ENCODE peak calls at places on chromosomes 5 and 9, in ten cellular contexts. R, A, Y, Z, W, I, G, M, Q and V are unnamed samples.

GRCh38 chr5:73300520-73301207 is 127.7 kb downstream of the TMEM174 start:
- DNase-seq in R (no peak), G (no peak), W (no peak), A (no peak), I (no peak), Z (no peak), Y (no peak), M (no peak), Q (no peak), V (no peak)

GRCh38 chr5:59628062-59628828 is 265.3 kb downstream of the PDE4D start:
- DNase-seq in I (no peak), A (no peak), G (no peak), Z (no peak), M (no peak), Y (no peak), W (no peak), Q (no peak), R (no peak), V (no peak)

GRCh38 chr5:51465165-51465564 is 81.9 kb downstream of the ISL1 start:
- DNase-seq in G (no peak), I (no peak), M (no peak), R (no peak), Q (no peak), Y (peak; percentile 52), Z (no peak), W (no peak), A (no peak), V (no peak)

GRCh38 chr5:135991381-135991907 is 36.7 kb upstream of the LECT2 start:
- DNase-seq in W (no peak), Y (no peak), I (peak; percentile 59), M (no peak), Q (no peak), R (no peak), A (no peak), G (no peak), Z (no peak), V (no peak)

GRCh38 chr9:108565651-108566378 is 290.0 kb downstream of the ACTL7B start:
- DNase-seq in R (no peak), I (peak; percentile 75), Y (peak; percentile 69), W (peak; percentile 72), M (peak; percentile 59), A (peak; percentile 82), Q (peak; percentile 22), Z (peak; percentile 88), G (peak; percentile 46), V (peak; percentile 53)

GRCh38 chr5:102627311-102627710 is 127.8 kb upstream of the PAM start:
- DNase-seq in A (no peak), R (no peak), G (no peak), W (no peak), Z (peak; percentile 27), Q (no peak), I (peak; percentile 5), Y (no peak), M (no peak), V (no peak)

GRCh38 chr9:111451570-111451969 is 32.6 kb downstream of the ECPAS start:
- DNase-seq in W (no peak), R (no peak), G (no peak), Q (no peak), Z (no peak), M (no peak), Y (no peak), A (no peak), I (no peak), V (no peak)

GRCh38 chr9:121593066-121593465 is 58.4 kb upstream of the DAB2IP start:
- DNase-seq in A (no peak), Y (no peak), Q (peak; percentile 20), M (no peak), R (no peak), G (no peak), I (no peak), Z (no peak), W (no peak), V (no peak)

GRCh38 chr9:79600466-79600865 is 28.7 kb downstream of the TLE4 start:
- DNase-seq in R (no peak), A (no peak), G (no peak), I (no peak), M (no peak), Y (no peak), Z (no peak), W (no peak), Q (no peak), V (no peak)

GRCh38 chr5:27241564-27242257 is 203.3 kb upstream of the CDH9 start:
- DNase-seq in Q (no peak), M (no peak), G (no peak), I (no peak), W (no peak), Z (peak; percentile 97), Y (no peak), R (no peak), A (peak; percentile 59), V (no peak)

GRCh38 chr5:134590992-134591659 is 41.5 kb downstream of the SAR1B start:
- DNase-seq in W (no peak), Q (no peak), G (no peak), Y (no peak), Z (no peak), R (no peak), M (peak; percentile 78), I (no peak), A (no peak), V (no peak)

GRCh38 chr5:9125852-9126251 is 420.0 kb downstream of the SEMA5A start:
- DNase-seq in I (no peak), G (no peak), Y (no peak), A (no peak), R (no peak), Z (no peak), Q (no peak), M (no peak), W (no peak), V (no peak)

GRCh38 chr9:112328545-112328944 is 4.9 kb downstream of the PTBP3 start:
- DNase-seq in G (no peak), Y (no peak), Z (no peak), Q (no peak), W (no peak), M (no peak), I (no peak), R (no peak), A (no peak), V (no peak)

GRCh38 chr5:116806879-116807278 is 232.3 kb upstream of the SEMA6A start:
- DNase-seq in M (no peak), I (no peak), Q (no peak), Y (no peak), R (no peak), W (no peak), Z (no peak), A (no peak), G (no peak), V (no peak)

GRCh38 chr9:86994231-86994630 is 46.9 kb upstream of the GAS1 start:
- DNase-seq in R (no peak), M (no peak), Q (no peak), Z (no peak), W (no peak), A (no peak), I (no peak), Y (no peak), G (no peak), V (no peak)

GRCh38 chr5:78526049-78526525 is 122.5 kb downstream of the LHFPL2 start:
- DNase-seq in Z (peak; percentile 81), Y (no peak), M (no peak), I (peak; percentile 93), R (no peak), W (no peak), A (peak; percentile 35), G (no peak), Q (no peak), V (no peak)

GRCh38 chr9:37760416-37761165 is 7.0 kb downstream of the TRMT10B start:
- DNase-seq in W (no peak), Z (peak; percentile 89), Q (no peak), R (no peak), Y (no peak), G (no peak), I (no peak), A (no peak), M (no peak), V (no peak)

GRCh38 chr9:7103382-7104170 is 345.8 kb downstream of the KDM4C start:
- DNase-seq in R (no peak), Z (peak; percentile 8), Q (no peak), A (peak; percentile 59), I (peak; percentile 66), G (no peak), Y (no peak), M (no peak), W (no peak), V (no peak)

DNA sequence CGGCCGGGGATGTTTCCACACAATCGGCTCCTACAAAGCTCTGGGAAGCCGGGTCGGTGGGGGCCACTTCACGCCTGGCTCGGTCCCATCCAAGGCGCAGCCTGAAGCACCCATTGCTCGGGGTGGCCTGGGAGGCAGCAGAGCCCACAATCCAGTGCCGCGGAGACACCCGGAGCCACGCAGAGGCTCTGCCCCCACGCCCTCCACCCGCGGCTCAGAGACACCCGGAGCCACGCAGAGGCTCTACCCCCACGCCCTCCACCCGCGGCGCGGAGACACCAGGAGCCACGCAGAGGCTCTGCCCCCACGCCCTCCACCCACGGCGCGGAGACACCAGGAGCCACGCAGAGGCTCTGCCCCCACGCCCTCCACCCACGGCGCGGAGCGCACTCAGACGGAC is 31.9 kb downstream of the SLC12A7 start:
- DNase-seq in I (no peak), R (no peak), A (no peak), Z (no peak), M (no peak), W (no peak), Y (no peak), Q (no peak), G (no peak), V (no peak)
- TF ChIP-seq POLR2A in I (no peak), R (no peak), A (no peak), Z (no peak), M (no peak), W (no peak), Y (no peak), Q (no peak), G (no peak), V (no peak)

GRCh38 chr5:138065102-138065501 is 18.7 kb upstream of the WNT8A start:
- DNase-seq in Y (no peak), R (no peak), I (no peak), G (no peak), M (no peak), W (no peak), A (peak; percentile 17), Z (no peak), Q (no peak), V (no peak)
- TF ChIP-seq CTCF in Y (no peak), R (no peak), I (peak; percentile 16), G (no peak), M (no peak), W (no peak), A (peak; percentile 29), Z (peak; percentile 22), Q (no peak), V (peak; percentile 11)

DNA sequence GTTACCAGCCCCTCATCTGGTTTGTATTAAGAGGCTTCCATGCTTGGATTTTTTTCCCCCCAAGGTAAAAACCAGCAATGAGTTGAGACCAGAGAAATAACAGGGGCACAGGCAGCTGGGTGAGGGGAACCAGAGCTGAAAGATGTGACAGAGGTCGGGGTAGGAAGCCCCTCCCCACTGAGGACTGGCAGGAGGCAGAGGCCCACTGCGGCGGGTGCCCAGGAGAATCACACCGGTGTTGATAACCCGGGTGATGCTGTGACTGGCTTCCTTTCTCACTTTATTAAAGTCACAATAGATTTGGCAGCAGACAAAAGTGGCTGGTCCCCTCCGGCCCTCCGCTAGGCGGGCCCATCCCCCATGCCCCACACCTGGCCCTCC is 116.5 kb upstream of the PHYKPL start:
- DNase-seq in W (no peak), M (no peak), Z (no peak), A (no peak), G (no peak), Q (no peak), I (no peak), R (peak; percentile 13), Y (no peak), V (no peak)
- H3K4me3 ChIP-seq in W (no peak overlapping the region), M (no peak overlapping the region), Z (no peak overlapping the region), A (no peak overlapping the region), G (no peak overlapping the region), Q (no peak overlapping the region), I (no peak overlapping the region), R (no peak overlapping the region), Y (no peak overlapping the region), V (no peak overlapping the region)

GRCh38 chr5:143384865-143385657 is 18.4 kb downstream of the NR3C1 start:
- DNase-seq in A (no peak), Y (no peak), G (no peak), R (no peak), W (no peak), M (no peak), I (no peak), Q (no peak), Z (no peak), V (no peak)
- TF ChIP-seq POLR2A in A (no peak), Y (no peak), G (no peak), R (no peak), W (no peak), M (no peak), I (no peak), Q (no peak), Z (no peak), V (no peak)